ENCODE peak calls at places on chromosomes 16 and 17, in five cellular contexts. One of them, this sample, is unnamed.

GRCh38 chr17:67359960-67360817 is 6.2 kb downstream of the PSMD12 start:
- DNase-seq in mucosa of descending colon: no peak
- DNase-seq in right lobe of liver: no peak
- DNase-seq in Panc1: no peak
- DNase-seq in ovary: no peak
- DNase-seq in this sample: no peak

GRCh38 chr17:75565066-75565465 is 22.5 kb upstream of the MYO15B start:
- DNase-seq in ovary: no peak
- DNase-seq in Panc1: no peak
- DNase-seq in mucosa of descending colon: no peak
- DNase-seq in right lobe of liver: peak; percentile 65
- DNase-seq in this sample: no peak

GRCh38 chr16:87297918-87298631 is 19.1 kb downstream of the C16orf95 start:
- DNase-seq in mucosa of descending colon: no peak
- DNase-seq in ovary: no peak
- DNase-seq in Panc1: no peak
- DNase-seq in right lobe of liver: peak; percentile 51
- DNase-seq in this sample: no peak

GRCh38 chr17:47352848-47353247 is 29.1 kb downstream of the EFCAB13 start:
- DNase-seq in right lobe of liver: no peak
- DNase-seq in ovary: no peak
- DNase-seq in Panc1: no peak
- DNase-seq in mucosa of descending colon: no peak
- DNase-seq in this sample: no peak

GRCh38 chr17:27333410-27333980 is 39.6 kb downstream of the WSB1 start:
- DNase-seq in right lobe of liver: no peak
- DNase-seq in mucosa of descending colon: no peak
- DNase-seq in Panc1: no peak
- DNase-seq in ovary: peak; percentile 39
- DNase-seq in this sample: no peak

GRCh38 chr16:67150833-67151396 is at the start of gene B3GNT9:
- DNase-seq in mucosa of descending colon: peak; percentile 74
- DNase-seq in Panc1: no peak
- DNase-seq in right lobe of liver: peak; percentile 73
- DNase-seq in ovary: peak; percentile 83
- DNase-seq in this sample: peak; percentile 94

GRCh38 chr17:82702161-82702932 is 3.8 kb upstream of the RAB40B start:
- DNase-seq in right lobe of liver: no peak
- DNase-seq in ovary: no peak
- DNase-seq in mucosa of descending colon: peak; percentile 82
- DNase-seq in Panc1: no peak
- DNase-seq in this sample: peak; percentile 48

GRCh38 chr16:27795992-27796614 is 246.2 kb downstream of the KATNIP start:
- DNase-seq in mucosa of descending colon: peak; percentile 57
- DNase-seq in ovary: no peak
- DNase-seq in right lobe of liver: no peak
- DNase-seq in Panc1: no peak
- DNase-seq in this sample: peak; percentile 52

GRCh38 chr16:10965440-10966039 is 21.2 kb downstream of the CLEC16A start:
- DNase-seq in ovary: no peak
- DNase-seq in mucosa of descending colon: no peak
- DNase-seq in Panc1: no peak
- DNase-seq in right lobe of liver: no peak
- DNase-seq in this sample: no peak

GRCh38 chr17:43890240-43890639 is 17.1 kb downstream of the MPP2 start:
- DNase-seq in Panc1: no peak
- DNase-seq in right lobe of liver: no peak
- DNase-seq in ovary: no peak
- DNase-seq in mucosa of descending colon: no peak
- DNase-seq in this sample: no peak

GRCh38 chr17:49146620-49147306 is 14.2 kb downstream of the B4GALNT2 start:
- DNase-seq in ovary: no peak
- DNase-seq in right lobe of liver: no peak
- DNase-seq in mucosa of descending colon: no peak
- DNase-seq in Panc1: peak; percentile 94
- DNase-seq in this sample: no peak

GRCh38 chr16:31502981-31503380 is 5.2 kb downstream of the RUSF1 start:
- DNase-seq in mucosa of descending colon: no peak
- DNase-seq in right lobe of liver: no peak
- DNase-seq in ovary: no peak
- DNase-seq in Panc1: no peak
- DNase-seq in this sample: no peak

GRCh38 chr16:79691001-79691400 is 90.5 kb upstream of the MAF start:
- DNase-seq in right lobe of liver: no peak
- DNase-seq in ovary: no peak
- DNase-seq in Panc1: no peak
- DNase-seq in mucosa of descending colon: no peak
- DNase-seq in this sample: no peak

DNA sequence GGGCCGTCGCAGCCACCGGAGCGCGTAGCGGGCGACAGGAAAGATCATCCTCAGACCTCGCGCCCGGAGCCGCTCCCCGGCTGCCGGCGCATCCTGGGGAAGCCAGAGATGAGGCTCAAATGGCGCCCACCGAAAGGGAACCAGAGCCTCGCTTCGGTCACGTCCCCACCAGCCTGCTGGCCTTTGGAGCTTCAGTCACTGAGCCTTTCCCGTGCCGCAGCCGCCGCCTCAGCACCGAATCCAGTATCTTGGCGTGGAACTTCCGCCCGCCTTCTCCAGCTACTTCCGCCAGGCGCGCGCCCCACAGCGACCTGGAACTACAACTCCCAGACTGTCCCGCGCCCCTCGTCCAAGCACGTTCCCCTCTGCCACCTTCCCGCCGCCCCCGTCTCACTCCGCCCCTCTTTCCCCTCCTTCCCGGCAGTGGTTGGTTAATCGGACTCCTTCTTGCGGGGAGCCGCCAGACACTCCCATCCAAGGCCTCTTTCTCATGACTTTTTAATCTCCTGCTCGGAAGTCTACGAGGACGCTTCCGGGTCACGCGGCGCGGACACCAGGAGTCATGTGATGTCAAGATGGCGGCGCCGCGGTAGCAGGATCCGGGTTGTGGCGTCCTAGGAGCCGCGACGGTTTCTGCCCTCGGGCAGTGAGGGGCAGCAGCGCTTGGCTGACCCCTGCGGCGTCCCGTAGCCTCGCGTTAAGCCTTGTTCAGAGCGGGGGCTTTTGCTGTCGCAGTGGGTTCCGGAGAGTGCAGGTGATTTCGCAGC is at the start of the genes SMCR8 and TOP3A:
- DNase-seq in right lobe of liver: peak; percentile 99
- DNase-seq in ovary: peak; percentile 98
- DNase-seq in Panc1: peak; percentile 91
- DNase-seq in mucosa of descending colon: peak; percentile 98
- DNase-seq in this sample: peak; percentile 99
- TF ChIP-seq CTCF in right lobe of liver: no peak
- TF ChIP-seq CTCF in ovary: no peak
- TF ChIP-seq CTCF in Panc1: no peak
- TF ChIP-seq CTCF in mucosa of descending colon: no peak
- TF ChIP-seq CTCF in this sample: no peak

DNA sequence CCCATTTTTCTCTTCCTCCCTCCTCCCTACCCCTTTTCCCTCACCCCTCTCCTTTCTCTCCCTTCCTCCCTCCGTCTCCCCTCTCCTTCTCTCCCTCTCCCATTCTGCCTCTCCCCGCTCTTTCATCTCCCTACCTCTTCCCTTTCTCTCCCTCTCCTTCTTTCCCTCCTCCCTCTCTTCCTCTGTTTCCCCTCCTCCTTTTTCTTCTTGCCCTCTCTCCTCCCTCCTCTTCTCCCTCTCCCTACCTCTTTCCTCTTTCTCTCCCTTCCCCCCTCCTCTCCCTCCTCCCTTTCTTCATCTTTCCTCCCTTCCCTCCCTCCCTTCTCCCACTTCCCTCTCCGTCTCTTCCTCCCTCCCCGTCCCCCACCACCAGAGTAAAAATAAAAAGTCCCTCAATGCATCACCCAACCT is 10.5 kb downstream of the CHD9NB start:
- DNase-seq in right lobe of liver: no peak
- DNase-seq in Panc1: no peak
- DNase-seq in mucosa of descending colon: no peak
- DNase-seq in ovary: no peak
- DNase-seq in this sample: no peak
- H3K4me3 ChIP-seq in right lobe of liver: no peak overlapping the region
- H3K4me3 ChIP-seq in Panc1: no peak overlapping the region
- H3K4me3 ChIP-seq in mucosa of descending colon: no peak overlapping the region
- H3K4me3 ChIP-seq in ovary: no peak overlapping the region
- H3K4me3 ChIP-seq in this sample: peak overlapping the region; percentile 59

GRCh38 chr16:9098377-9099090 is 7.1 kb downstream of the HAPSTR1 start:
- DNase-seq in mucosa of descending colon: no peak
- DNase-seq in right lobe of liver: no peak
- DNase-seq in Panc1: no peak
- DNase-seq in ovary: no peak
- DNase-seq in this sample: peak; percentile 13

GRCh38 chr16:9097266-9098219 is 6.1 kb downstream of the HAPSTR1 start:
- DNase-seq in mucosa of descending colon: no peak
- DNase-seq in Panc1: no peak
- DNase-seq in ovary: no peak
- DNase-seq in right lobe of liver: no peak
- DNase-seq in this sample: peak; percentile 21

GRCh38 chr16:9095998-9096397 is 4.6 kb downstream of the HAPSTR1 start:
- DNase-seq in Panc1: no peak
- DNase-seq in ovary: no peak
- DNase-seq in mucosa of descending colon: no peak
- DNase-seq in right lobe of liver: no peak
- DNase-seq in this sample: no peak

GRCh38 chr16:9095171-9095570 is 3.7 kb downstream of the HAPSTR1 start:
- DNase-seq in Panc1: no peak
- DNase-seq in mucosa of descending colon: no peak
- DNase-seq in ovary: no peak
- DNase-seq in right lobe of liver: no peak
- DNase-seq in this sample: no peak

GRCh38 chr16:9096416-9096952 is 5.0 kb downstream of the HAPSTR1 start:
- DNase-seq in mucosa of descending colon: no peak
- DNase-seq in ovary: no peak
- DNase-seq in right lobe of liver: no peak
- DNase-seq in Panc1: no peak
- DNase-seq in this sample: no peak
- H3K4me1 ChIP-seq in mucosa of descending colon: peaks cover 68% of the 10 kb centered on the region
- H3K4me1 ChIP-seq in ovary: peaks cover 24% of the 10 kb centered on the region
- H3K4me1 ChIP-seq in right lobe of liver: peaks cover 59% of the 10 kb centered on the region
- H3K4me1 ChIP-seq in Panc1: peaks cover 54% of the 10 kb centered on the region
- H3K4me1 ChIP-seq in this sample: peaks cover 30% of the 10 kb centered on the region

DNA sequence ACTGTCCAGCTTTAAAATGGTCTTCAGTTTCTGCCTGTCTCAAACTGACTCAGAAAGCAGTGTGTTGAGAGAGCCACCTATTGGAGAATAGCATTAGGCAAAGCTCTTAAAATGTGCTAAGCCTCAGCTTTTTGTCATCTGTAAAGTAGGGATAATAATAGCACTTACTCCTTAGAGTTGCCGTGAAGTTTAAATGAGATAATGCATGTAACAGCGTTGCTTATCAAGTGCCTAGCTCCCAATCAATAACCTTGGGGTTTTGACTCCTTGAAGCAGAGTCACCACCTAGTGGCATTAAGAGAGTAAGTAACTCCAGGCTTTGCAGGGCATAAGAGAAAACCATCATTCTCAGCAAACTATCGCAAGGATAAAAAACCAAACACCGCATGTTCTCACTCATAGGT is 163.3 kb downstream of the HS3ST2 start:
- DNase-seq in ovary: no peak
- DNase-seq in mucosa of descending colon: no peak
- DNase-seq in right lobe of liver: no peak
- DNase-seq in Panc1: peak; percentile 7
- DNase-seq in this sample: no peak
- TF ChIP-seq CTCF in ovary: no peak
- TF ChIP-seq CTCF in mucosa of descending colon: no peak
- TF ChIP-seq CTCF in right lobe of liver: no peak
- TF ChIP-seq CTCF in Panc1: peak; percentile 72
- TF ChIP-seq CTCF in this sample: peak; percentile 10

GRCh38 chr17:29005936-29006438 is at the start of gene SEZ6:
- DNase-seq in Panc1: no peak
- DNase-seq in mucosa of descending colon: peak; percentile 71
- DNase-seq in right lobe of liver: peak; percentile 79
- DNase-seq in ovary: peak; percentile 52
- DNase-seq in this sample: peak; percentile 89
- H3K4me3 ChIP-seq in Panc1: no peak within 1 kb of the TSS
- H3K4me3 ChIP-seq in mucosa of descending colon: no peak within 1 kb of the TSS
- H3K4me3 ChIP-seq in right lobe of liver: no peak within 1 kb of the TSS
- H3K4me3 ChIP-seq in ovary: no peak within 1 kb of the TSS
- H3K4me3 ChIP-seq in this sample: no peak within 1 kb of the TSS

GRCh38 chr17:68599873-68600122 is 1.4 kb downstream of the FAM20A start:
- DNase-seq in right lobe of liver: no peak
- DNase-seq in mucosa of descending colon: no peak
- DNase-seq in ovary: no peak
- DNase-seq in Panc1: no peak
- DNase-seq in this sample: no peak
- H3K4me1 ChIP-seq in right lobe of liver: peaks cover 35% of the 10 kb centered on the region
- H3K4me1 ChIP-seq in mucosa of descending colon: peaks cover 17% of the 10 kb centered on the region
- H3K4me1 ChIP-seq in ovary: peaks cover 5% of the 10 kb centered on the region
- H3K4me1 ChIP-seq in Panc1: no peaks in the 10 kb centered on the region
- H3K4me1 ChIP-seq in this sample: peaks cover 17% of the 10 kb centered on the region

DNA sequence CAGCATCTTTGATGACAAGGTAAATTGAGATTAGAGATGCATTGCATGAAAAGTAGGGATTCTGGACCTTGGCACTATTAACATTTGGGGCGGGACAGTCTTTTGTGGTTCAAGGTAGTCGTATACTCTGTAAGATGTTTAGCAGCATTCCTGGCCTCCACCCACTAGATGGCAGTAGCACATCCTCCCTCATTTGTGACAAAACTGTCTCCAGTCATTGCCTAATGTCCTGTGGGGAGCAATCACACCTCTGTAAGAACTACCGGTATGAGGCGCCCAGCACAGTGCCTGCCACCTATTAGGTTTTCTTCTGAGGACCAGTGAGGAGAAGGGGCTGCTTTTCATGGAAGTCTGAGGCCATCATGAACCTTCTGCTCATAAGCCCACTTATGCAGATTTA is 180.8 kb downstream of the RBFOX1 start:
- DNase-seq in mucosa of descending colon: no peak
- DNase-seq in right lobe of liver: no peak
- DNase-seq in Panc1: no peak
- DNase-seq in ovary: no peak
- DNase-seq in this sample: no peak
- TF ChIP-seq CTCF in mucosa of descending colon: no peak
- TF ChIP-seq CTCF in right lobe of liver: no peak
- TF ChIP-seq CTCF in Panc1: peak; percentile 62
- TF ChIP-seq CTCF in ovary: no peak
- TF ChIP-seq CTCF in this sample: peak; percentile 26

GRCh38 chr17:44961921-44962350 is 6.2 kb downstream of the C1QL1 start:
- DNase-seq in Panc1: no peak
- DNase-seq in ovary: no peak
- DNase-seq in right lobe of liver: peak; percentile 26
- DNase-seq in mucosa of descending colon: no peak
- DNase-seq in this sample: no peak
- H3K4me3 ChIP-seq in Panc1: no peak overlapping the region
- H3K4me3 ChIP-seq in ovary: no peak overlapping the region
- H3K4me3 ChIP-seq in right lobe of liver: no peak overlapping the region
- H3K4me3 ChIP-seq in mucosa of descending colon: no peak overlapping the region
- H3K4me3 ChIP-seq in this sample: no peak overlapping the region

This sample was measured in kidney.